ENCODE peak calls at places on chromosome 5, in nine cellular contexts. One of them, this sample, is unnamed.

GRCh38 chr5:38556115-38556598 is 289 bp downstream of the LIFR start:
- DNase-seq in PC-3: no peak
- DNase-seq in GM23248: peak
- DNase-seq in HCT116: no peak
- DNase-seq in SK-N-SH: no peak
- DNase-seq in GM23338: peak
- DNase-seq in MM.1S: no peak
- DNase-seq in hepatocyte: no peak
- DNase-seq in neural progenitor cell: no peak
- DNase-seq in this sample: no peak

GRCh38 chr5:59732301-59732700 is 161.2 kb downstream of the PDE4D start:
- DNase-seq in PC-3: no peak
- DNase-seq in GM23248: no peak
- DNase-seq in HCT116: no peak
- DNase-seq in SK-N-SH: no peak
- DNase-seq in GM23338: peak
- DNase-seq in MM.1S: no peak
- DNase-seq in hepatocyte: no peak
- DNase-seq in neural progenitor cell: peak
- DNase-seq in this sample: no peak

GRCh38 chr5:168837852-168838251 is 258.7 kb upstream of the PANK3 start:
- DNase-seq in PC-3: no peak
- DNase-seq in GM23248: no peak
- DNase-seq in HCT116: no peak
- DNase-seq in SK-N-SH: no peak
- DNase-seq in GM23338: no peak
- DNase-seq in MM.1S: no peak
- DNase-seq in hepatocyte: no peak
- DNase-seq in neural progenitor cell: no peak
- DNase-seq in this sample: no peak

GRCh38 chr5:145237843-145238242 is 597.3 kb downstream of the PRELID2 start:
- DNase-seq in PC-3: peak
- DNase-seq in GM23248: peak
- DNase-seq in HCT116: peak
- DNase-seq in SK-N-SH: peak
- DNase-seq in GM23338: peak
- DNase-seq in MM.1S: peak
- DNase-seq in hepatocyte: peak
- DNase-seq in neural progenitor cell: peak
- DNase-seq in this sample: peak

GRCh38 chr5:54884195-54884536 is 101.2 kb downstream of the ESM1 start:
- DNase-seq in PC-3: no peak
- DNase-seq in GM23248: no peak
- DNase-seq in HCT116: no peak
- DNase-seq in SK-N-SH: no peak
- DNase-seq in GM23338: no peak
- DNase-seq in MM.1S: no peak
- DNase-seq in hepatocyte: no peak
- DNase-seq in neural progenitor cell: no peak
- DNase-seq in this sample: no peak

GRCh38 chr5:75567710-75568109 is 43.5 kb upstream of the ANKDD1B start:
- DNase-seq in PC-3: peak
- DNase-seq in GM23248: peak
- DNase-seq in HCT116: peak
- DNase-seq in SK-N-SH: no peak
- DNase-seq in GM23338: no peak
- DNase-seq in MM.1S: no peak
- DNase-seq in hepatocyte: peak
- DNase-seq in neural progenitor cell: no peak
- DNase-seq in this sample: no peak

GRCh38 chr5:168793844-168794837 is 215.0 kb upstream of the PANK3 start:
- DNase-seq in PC-3: no peak
- DNase-seq in GM23248: peak
- DNase-seq in HCT116: no peak
- DNase-seq in SK-N-SH: no peak
- DNase-seq in GM23338: no peak
- DNase-seq in MM.1S: no peak
- DNase-seq in hepatocyte: peak
- DNase-seq in neural progenitor cell: no peak
- DNase-seq in this sample: no peak

GRCh38 chr5:56148453-56148971 is 84.6 kb downstream of the ANKRD55 start:
- DNase-seq in PC-3: no peak
- DNase-seq in GM23248: no peak
- DNase-seq in HCT116: no peak
- DNase-seq in SK-N-SH: no peak
- DNase-seq in GM23338: no peak
- DNase-seq in MM.1S: peak
- DNase-seq in hepatocyte: no peak
- DNase-seq in neural progenitor cell: no peak
- DNase-seq in this sample: no peak

GRCh38 chr5:80967500-80968181 is 7.5 kb downstream of the RASGRF2 start:
- DNase-seq in PC-3: peak
- DNase-seq in GM23248: peak
- DNase-seq in HCT116: no peak
- DNase-seq in SK-N-SH: no peak
- DNase-seq in GM23338: no peak
- DNase-seq in MM.1S: no peak
- DNase-seq in hepatocyte: peak
- DNase-seq in neural progenitor cell: no peak
- DNase-seq in this sample: no peak

GRCh38 chr5:78899922-78900362 is 85.2 kb downstream of the ARSB start:
- DNase-seq in PC-3: peak
- DNase-seq in GM23248: peak
- DNase-seq in HCT116: peak
- DNase-seq in SK-N-SH: no peak
- DNase-seq in GM23338: peak
- DNase-seq in MM.1S: peak
- DNase-seq in hepatocyte: peak
- DNase-seq in neural progenitor cell: peak
- DNase-seq in this sample: peak

GRCh38 chr5:149605354-149605997 is 24.2 kb downstream of the ARHGEF37 start:
- DNase-seq in PC-3: no peak
- DNase-seq in GM23248: peak
- DNase-seq in HCT116: no peak
- DNase-seq in SK-N-SH: no peak
- DNase-seq in GM23338: no peak
- DNase-seq in MM.1S: no peak
- DNase-seq in hepatocyte: no peak
- DNase-seq in neural progenitor cell: no peak
- DNase-seq in this sample: no peak

DNA sequence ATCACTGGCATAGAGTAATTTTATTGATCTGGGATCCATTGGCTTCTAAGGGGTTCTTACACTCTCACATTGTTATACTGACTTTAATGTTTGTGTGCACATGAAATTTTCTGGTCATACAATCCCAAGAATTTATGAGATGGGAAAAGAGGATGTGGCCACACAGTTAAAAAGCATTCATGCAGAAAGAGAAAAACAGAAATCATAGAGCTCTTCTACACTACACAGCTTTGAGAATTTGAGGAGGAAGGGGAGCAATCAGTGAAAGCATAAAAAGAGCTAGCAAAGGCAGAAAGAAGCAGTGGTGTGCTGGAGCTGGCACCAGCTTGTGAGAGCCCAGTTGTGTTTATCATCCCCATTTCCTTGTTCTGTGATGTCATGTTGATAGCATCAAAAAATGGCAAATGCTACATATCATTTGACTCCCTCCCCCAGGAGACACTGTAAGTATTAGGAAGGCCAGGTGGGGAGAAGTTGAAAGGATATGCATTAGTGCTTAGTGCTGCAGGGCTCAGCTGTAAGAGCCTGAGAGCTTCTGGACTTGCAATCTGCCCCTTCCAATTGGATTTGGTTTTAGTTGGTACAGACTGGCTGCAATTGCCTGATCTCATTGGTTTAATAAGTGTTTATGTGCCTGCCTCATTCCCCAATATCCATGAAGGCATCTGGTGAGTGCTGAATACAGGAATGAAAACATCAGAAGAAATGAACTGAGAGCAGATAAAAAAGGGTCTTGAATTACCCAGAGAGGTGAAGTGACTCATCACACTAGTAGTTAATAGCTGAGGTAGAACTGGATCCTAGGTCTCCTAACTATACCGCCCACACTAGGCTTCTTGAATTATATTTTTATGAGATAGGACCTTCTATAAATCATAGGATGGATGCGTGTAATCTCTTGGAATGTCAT is 30.9 kb downstream of the RHOBTB3 start:
- DNase-seq in PC-3: peak
- DNase-seq in GM23248: peak
- DNase-seq in HCT116: no peak
- DNase-seq in SK-N-SH: peak
- DNase-seq in GM23338: no peak
- DNase-seq in MM.1S: no peak
- DNase-seq in hepatocyte: no peak
- DNase-seq in neural progenitor cell: no peak
- DNase-seq in this sample: peak
- H3K4me2 ChIP-seq in PC-3: peak
- H3K4me2 ChIP-seq in GM23248: peak
- H3K4me2 ChIP-seq in HCT116: peak
- H3K4me2 ChIP-seq in SK-N-SH: peak
- H3K4me2 ChIP-seq in GM23338: no peak
- H3K4me2 ChIP-seq in MM.1S: peak
- H3K4me2 ChIP-seq in hepatocyte: no peak
- H3K4me2 ChIP-seq in neural progenitor cell: no peak
- H3K4me2 ChIP-seq in this sample: peak

DNA sequence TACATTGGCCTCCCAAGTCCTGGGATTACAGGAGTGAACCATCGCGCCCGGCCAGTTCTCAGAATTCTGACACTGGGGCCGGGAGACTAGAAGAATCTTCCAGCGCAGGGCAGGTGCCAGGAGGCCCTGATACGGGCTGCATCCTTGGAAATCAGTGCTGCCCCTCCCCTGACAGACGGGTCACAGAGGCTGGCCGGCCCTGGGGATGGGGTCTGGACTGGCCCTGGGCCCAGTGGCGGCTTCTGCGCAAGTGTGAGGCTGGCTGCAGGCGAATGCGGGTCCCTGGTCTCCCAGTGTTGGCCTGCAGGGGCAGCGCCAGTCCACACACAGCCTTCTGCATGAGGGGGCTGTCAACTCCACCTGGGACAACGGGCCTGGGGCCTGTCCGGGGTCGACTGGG is 831 bp upstream of the TBC1D9B start:
- DNase-seq in PC-3: no peak
- DNase-seq in GM23248: peak
- DNase-seq in HCT116: no peak
- DNase-seq in SK-N-SH: peak
- DNase-seq in GM23338: peak
- DNase-seq in MM.1S: no peak
- DNase-seq in hepatocyte: no peak
- DNase-seq in neural progenitor cell: peak
- DNase-seq in this sample: peak
- TF ChIP-seq EZH2phosphoT487 in PC-3: no peak
- TF ChIP-seq EZH2phosphoT487 in GM23248: no peak
- TF ChIP-seq EZH2phosphoT487 in HCT116: no peak
- TF ChIP-seq EZH2phosphoT487 in SK-N-SH: no peak
- TF ChIP-seq EZH2phosphoT487 in GM23338: no peak
- TF ChIP-seq EZH2phosphoT487 in MM.1S: no peak
- TF ChIP-seq EZH2phosphoT487 in hepatocyte: no peak
- TF ChIP-seq EZH2phosphoT487 in neural progenitor cell: no peak
- TF ChIP-seq EZH2phosphoT487 in this sample: no peak

GRCh38 chr5:110027527-110028322 is 338.0 kb downstream of the MAN2A1 start:
- DNase-seq in PC-3: no peak
- DNase-seq in GM23248: no peak
- DNase-seq in HCT116: no peak
- DNase-seq in SK-N-SH: no peak
- DNase-seq in GM23338: no peak
- DNase-seq in MM.1S: no peak
- DNase-seq in hepatocyte: no peak
- DNase-seq in neural progenitor cell: no peak
- DNase-seq in this sample: no peak

GRCh38 chr5:110032386-110032785 is 342.7 kb downstream of the MAN2A1 start:
- DNase-seq in PC-3: no peak
- DNase-seq in GM23248: no peak
- DNase-seq in HCT116: no peak
- DNase-seq in SK-N-SH: no peak
- DNase-seq in GM23338: no peak
- DNase-seq in MM.1S: no peak
- DNase-seq in hepatocyte: no peak
- DNase-seq in neural progenitor cell: no peak
- DNase-seq in this sample: no peak

GRCh38 chr5:110034076-110034475 is 344.3 kb downstream of the MAN2A1 start:
- DNase-seq in PC-3: no peak
- DNase-seq in GM23248: no peak
- DNase-seq in HCT116: no peak
- DNase-seq in SK-N-SH: no peak
- DNase-seq in GM23338: no peak
- DNase-seq in MM.1S: no peak
- DNase-seq in hepatocyte: no peak
- DNase-seq in neural progenitor cell: no peak
- DNase-seq in this sample: no peak

DNA sequence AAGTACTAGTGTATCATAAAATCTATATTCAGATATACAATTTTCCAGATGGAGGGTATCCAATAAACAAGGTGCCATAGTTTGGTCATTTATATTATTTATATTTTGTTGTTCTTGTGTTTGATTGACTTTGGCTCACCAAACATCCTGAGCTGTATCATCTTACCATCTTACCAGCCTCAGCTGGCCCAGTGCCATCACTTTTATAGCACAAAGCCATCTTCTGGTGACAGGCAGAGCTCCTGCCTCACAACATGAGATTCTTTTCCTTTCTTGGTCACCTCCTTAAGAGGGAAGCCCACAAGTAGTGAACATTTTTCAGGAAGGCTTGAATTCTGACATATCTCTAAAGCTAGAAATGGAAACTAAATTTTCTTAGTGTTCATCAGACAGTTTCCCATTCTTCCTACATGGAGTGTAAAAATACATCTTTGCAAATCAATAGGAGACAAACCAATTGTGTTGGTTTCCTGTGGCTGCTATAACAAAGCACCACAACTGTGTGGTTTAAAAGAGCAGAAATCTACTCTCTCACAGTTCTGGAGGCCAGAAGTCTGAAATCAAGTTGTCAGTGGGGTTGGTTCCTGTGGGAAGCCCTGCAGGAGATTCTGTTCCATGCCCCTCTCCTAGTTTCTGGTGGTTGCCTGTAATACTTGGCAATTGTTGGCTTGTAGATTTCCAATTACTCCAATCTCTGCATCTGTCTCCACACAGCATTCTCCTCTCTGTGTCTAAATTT is 341.8 kb downstream of the MAN2A1 start:
- DNase-seq in PC-3: peak
- DNase-seq in GM23248: no peak
- DNase-seq in HCT116: no peak
- DNase-seq in SK-N-SH: no peak
- DNase-seq in GM23338: no peak
- DNase-seq in MM.1S: peak
- DNase-seq in hepatocyte: no peak
- DNase-seq in neural progenitor cell: no peak
- DNase-seq in this sample: no peak
- H3K4me2 ChIP-seq in PC-3: no peak
- H3K4me2 ChIP-seq in GM23248: no peak
- H3K4me2 ChIP-seq in HCT116: no peak
- H3K4me2 ChIP-seq in SK-N-SH: no peak
- H3K4me2 ChIP-seq in GM23338: peak
- H3K4me2 ChIP-seq in MM.1S: no peak
- H3K4me2 ChIP-seq in hepatocyte: no peak
- H3K4me2 ChIP-seq in neural progenitor cell: no peak
- H3K4me2 ChIP-seq in this sample: no peak

DNA sequence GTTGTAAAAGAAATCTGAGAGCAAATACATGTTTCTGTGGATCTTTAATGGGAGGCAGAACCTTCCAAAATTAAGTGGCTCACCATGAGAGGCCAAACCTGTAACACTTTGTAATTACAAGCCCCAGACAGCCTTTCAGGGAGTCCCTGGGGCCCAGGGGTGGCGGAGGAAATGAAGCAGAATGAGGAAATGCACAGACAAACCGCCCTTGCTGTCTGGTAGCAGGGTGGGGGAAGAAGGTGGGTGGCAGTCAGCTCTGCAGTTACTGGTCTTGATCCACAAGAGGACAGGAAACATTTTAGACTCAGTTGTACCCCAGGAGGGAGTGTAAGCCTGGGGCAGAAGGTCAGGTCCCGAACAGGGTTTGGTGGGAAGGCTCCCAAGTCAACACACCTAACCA is 6.5 kb downstream of the ARL14EPL start:
- DNase-seq in PC-3: no peak
- DNase-seq in GM23248: no peak
- DNase-seq in HCT116: no peak
- DNase-seq in SK-N-SH: no peak
- DNase-seq in GM23338: no peak
- DNase-seq in MM.1S: no peak
- DNase-seq in hepatocyte: no peak
- DNase-seq in neural progenitor cell: no peak
- DNase-seq in this sample: peak
- TF ChIP-seq EZH2phosphoT487 in PC-3: no peak
- TF ChIP-seq EZH2phosphoT487 in GM23248: no peak
- TF ChIP-seq EZH2phosphoT487 in HCT116: no peak
- TF ChIP-seq EZH2phosphoT487 in SK-N-SH: no peak
- TF ChIP-seq EZH2phosphoT487 in GM23338: no peak
- TF ChIP-seq EZH2phosphoT487 in MM.1S: no peak
- TF ChIP-seq EZH2phosphoT487 in hepatocyte: no peak
- TF ChIP-seq EZH2phosphoT487 in neural progenitor cell: no peak
- TF ChIP-seq EZH2phosphoT487 in this sample: no peak

This sample was measured in OCI-LY7.